ENCODE peak calls at places on chromosomes 5 and 9, in four cellular contexts. K, Z, W and H are unnamed samples.
A peak's percentile ranks its signal among the peaks of the same experiment; 100 is the strongest.

GRCh38 chr9:81113408-81114124 is 575.8 kb downstream of the TLE1 start:
- DNase-seq in K (no peak), Z (no peak), W (no peak), H (no peak)

GRCh38 chr9:91930475-91930874 is 19.6 kb downstream of the ROR2 start:
- DNase-seq in Z (peak; percentile 30), K (no peak), W (no peak), H (no peak)

GRCh38 chr9:91486699-91487497 is 63.3 kb upstream of the NFIL3 start:
- DNase-seq in W (peak; percentile 24), K (no peak), Z (peak; percentile 68), H (no peak)

GRCh38 chr5:156402387-156402921 is 75.5 kb downstream of the SGCD start:
- DNase-seq in Z (no peak), W (no peak), K (peak; percentile 69), H (no peak)

GRCh38 chr5:66351822-66352221 is 207.7 kb downstream of the SREK1 start:
- DNase-seq in Z (no peak), K (no peak), W (no peak), H (no peak)

GRCh38 chr5:547086-547924 is 23.1 kb upstream of the SLC9A3 start:
- DNase-seq in Z (no peak), W (no peak), K (no peak), H (no peak)

GRCh38 chr9:97310896-97311295 is 3.4 kb downstream of the CCDC180 start:
- DNase-seq in W (no peak), K (no peak), Z (no peak), H (no peak)

GRCh38 chr5:36606052-36606436 is 362 bp upstream of the SLC1A3 start:
- DNase-seq in W (no peak), K (no peak), Z (no peak), H (no peak)

GRCh38 chr9:113963017-113963620 is 87.0 kb downstream of the ZNF618 start:
- DNase-seq in Z (peak; percentile 49), K (peak; percentile 65), W (peak; percentile 24), H (no peak)

GRCh38 chr9:122338989-122339388 is 31.8 kb upstream of the PTGS1 start:
- DNase-seq in W (no peak), K (no peak), Z (no peak), H (no peak)

GRCh38 chr5:149037819-149038218 is 25.0 kb downstream of the SH3TC2 start:
- DNase-seq in W (no peak), K (no peak), Z (no peak), H (no peak)

GRCh38 chr5:66994790-66995189 is 201.8 kb downstream of the CD180 start:
- DNase-seq in K (no peak), Z (no peak), W (no peak), H (no peak)

GRCh38 chr5:169448826-169449225 is 134.7 kb upstream of the SPDL1 start:
- DNase-seq in W (no peak), Z (no peak), K (no peak), H (no peak)